ENCODE peak calls at places on chromosome 14, in four cellular contexts. C is SK-N-SH, E is GM12878, Y is HepG2. F is an unnamed sample. For H3K4me1, the result is how much of the 10 kb centered on the place peaks cover.

GRCh38 chr14:100618763-100619320 is 31.6 kb upstream of the BEGAIN start:
- DNase-seq in C (peak), E (no peak), Y (no peak), F (no peak)

GRCh38 chr14:102187044-102187443 is 47.3 kb downstream of the WDR20 start:
- DNase-seq in C (no peak), E (no peak), Y (no peak), F (peak)

GRCh38 chr14:72740966-72741835 is 152.7 kb downstream of the DPF3 start:
- DNase-seq in C (no peak), E (no peak), Y (no peak), F (no peak)

GRCh38 chr14:92456215-92457017 is 57.2 kb upstream of the RIN3 start:
- DNase-seq in C (peak), E (no peak), Y (peak), F (peak)

GRCh38 chr14:57533214-57533613 is 39.6 kb upstream of the CCDC198 start:
- DNase-seq in C (no peak), E (peak), Y (peak), F (peak)

GRCh38 chr14:75229923-75230792 is 48.5 kb upstream of the FOS start:
- DNase-seq in C (no peak), E (peak), Y (no peak), F (peak)

GRCh38 chr14:23040100-23040499 is 1.9 kb upstream of the PSMB11 start:
- DNase-seq in C (no peak), E (no peak), Y (peak), F (no peak)

GRCh38 chr14:72401632-72402428 is 469.6 kb downstream of the RGS6 start:
- DNase-seq in C (no peak), E (no peak), Y (no peak), F (no peak)

GRCh38 chr14:86357866-86358265 is 827.9 kb downstream of the FLRT2 start:
- DNase-seq in C (no peak), E (no peak), Y (no peak), F (no peak)

GRCh38 chr14:64074961-64075619 is 219.1 kb downstream of the ESR2 start:
- DNase-seq in C (no peak), E (no peak), Y (no peak), F (no peak)

GRCh38 chr14:28769358-28769757 is 2.8 kb downstream of the FOXG1 start:
- DNase-seq in C (no peak), E (no peak), Y (no peak), F (no peak)

GRCh38 chr14:58428011-58428807 is 690 bp downstream of the KIAA0586 start:
- DNase-seq in C (peak), E (no peak), Y (peak), F (peak)

GRCh38 chr14:35215110-35215872 is 76.9 kb upstream of the PSMA6 start:
- DNase-seq in C (no peak), E (no peak), Y (peak), F (no peak)

GRCh38 chr14:70981005-70981952 is 74.0 kb downstream of the PCNX1 start:
- DNase-seq in C (no peak), E (no peak), Y (no peak), F (no peak)

GRCh38 chr14:52954346-52955214 is 3.7 kb upstream of the FERMT2 start:
- DNase-seq in C (no peak), E (no peak), Y (no peak), F (no peak)

GRCh38 chr14:30339311-30339901 is 219.6 kb upstream of the G2E3 start:
- DNase-seq in C (no peak), E (no peak), Y (no peak), F (no peak)

GRCh38 chr14:97346675-97347074 is 549.5 kb downstream of the VRK1 start:
- DNase-seq in C (no peak), E (no peak), Y (no peak), F (no peak)

GRCh38 chr14:20384321-20384720 is 29.0 kb downstream of the TEP1 start:
- DNase-seq in C (no peak), E (no peak), Y (no peak), F (no peak)

GRCh38 chr14:93962701-93963601 is 13.4 kb downstream of the ASB2 start:
- DNase-seq in C (no peak), E (peak), Y (no peak), F (no peak)

GRCh38 chr14:87013583-87013982 is 979.4 kb downstream of the GALC start:
- DNase-seq in C (no peak), E (no peak), Y (no peak), F (no peak)

GRCh38 chr14:23646648-23647549 is 10.7 kb downstream of the DHRS2 start:
- DNase-seq in C (no peak), E (no peak), Y (peak), F (no peak)

GRCh38 chr14:38256358-38256840 is 506 bp upstream of the CLEC14A start:
- DNase-seq in C (no peak), E (no peak), Y (no peak), F (no peak)

GRCh38 chr14:70448633-70449032 is 3.3 kb upstream of the ADAM21 start:
- DNase-seq in C (no peak), E (no peak), Y (peak), F (no peak)

GRCh38 chr14:94640721-94641631 is 28.8 kb downstream of the SERPINA3 start:
- DNase-seq in C (no peak), E (no peak), Y (no peak), F (no peak)

GRCh38 chr14:65704412-65704811 is 291.9 kb downstream of the FUT8 start:
- DNase-seq in C (no peak), E (no peak), Y (no peak), F (no peak)

GRCh38 chr14:36773136-36773540 is 111.5 kb downstream of the PAX9 start:
- DNase-seq in C (no peak), E (no peak), Y (peak), F (peak)

GRCh38 chr14:50001999-50002925 is 109.4 kb downstream of the ARF6 start:
- DNase-seq in C (no peak), E (peak), Y (no peak), F (no peak)

GRCh38 chr14:50001146-50001998 is 108.5 kb downstream of the ARF6 start:
- DNase-seq in C (no peak), E (no peak), Y (peak), F (peak)

GRCh38 chr14:50002926-50003212 is 110.0 kb downstream of the ARF6 start:
- DNase-seq in C (no peak), E (no peak), Y (no peak), F (no peak)

GRCh38 chr14:50006141-50006540 is 110.2 kb downstream of the VCPKMT start:
- DNase-seq in C (peak), E (no peak), Y (no peak), F (no peak)

GRCh38 chr14:50003213-50004021 is 110.5 kb downstream of the ARF6 start:
- DNase-seq in C (peak), E (peak), Y (peak), F (peak)
- TF ChIP-seq POLR2AphosphoS5 in C (peak), E (peak), Y (peak), F (peak)

GRCh38 chr14:106842687-106843086 is 1316.3 kb downstream of the TMEM121 start:
- DNase-seq in C (peak), E (no peak), Y (peak), F (peak)

GRCh38 chr14:106845286-106846087 is 1319.1 kb downstream of the TMEM121 start:
- DNase-seq in C (peak), E (peak), Y (peak), F (no peak)

GRCh38 chr14:106843376-106843775 is 1317.0 kb downstream of the TMEM121 start:
- DNase-seq in C (no peak), E (no peak), Y (no peak), F (no peak)

GRCh38 chr14:106844608-106845285 is 1318.4 kb downstream of the TMEM121 start:
- DNase-seq in C (peak), E (no peak), Y (peak), F (no peak)

DNA sequence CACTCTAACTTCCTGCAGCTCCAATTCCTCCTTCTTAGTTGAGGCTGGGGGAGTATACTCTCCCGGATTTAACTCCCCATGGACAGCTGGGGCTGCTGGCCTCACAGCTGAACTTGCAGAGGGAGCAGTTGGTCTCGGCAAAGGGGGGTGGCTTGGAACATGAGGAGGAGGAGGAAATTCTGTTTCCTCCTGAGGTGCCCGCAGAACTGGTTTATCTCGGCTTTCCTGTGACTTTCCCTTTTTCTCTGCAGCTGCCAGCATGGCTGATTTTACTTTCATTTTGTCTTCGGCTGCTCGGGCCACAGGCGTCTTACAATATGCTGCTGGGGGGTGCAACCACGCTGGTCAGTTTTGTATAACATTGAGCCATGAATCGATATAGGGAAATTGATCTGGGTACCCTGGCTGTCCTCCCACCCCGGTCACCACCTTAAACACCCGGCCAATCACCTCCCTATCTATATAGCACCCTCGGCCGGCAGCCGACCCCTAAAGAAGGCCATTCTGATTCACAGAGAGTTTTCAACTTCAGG is 1317.6 kb downstream of the TMEM121 start:
- DNase-seq in C (peak), E (no peak), Y (no peak), F (no peak)
- H3K4me1 ChIP-seq in C (under half), E (under half), Y (half or more), F (under half)

DNA sequence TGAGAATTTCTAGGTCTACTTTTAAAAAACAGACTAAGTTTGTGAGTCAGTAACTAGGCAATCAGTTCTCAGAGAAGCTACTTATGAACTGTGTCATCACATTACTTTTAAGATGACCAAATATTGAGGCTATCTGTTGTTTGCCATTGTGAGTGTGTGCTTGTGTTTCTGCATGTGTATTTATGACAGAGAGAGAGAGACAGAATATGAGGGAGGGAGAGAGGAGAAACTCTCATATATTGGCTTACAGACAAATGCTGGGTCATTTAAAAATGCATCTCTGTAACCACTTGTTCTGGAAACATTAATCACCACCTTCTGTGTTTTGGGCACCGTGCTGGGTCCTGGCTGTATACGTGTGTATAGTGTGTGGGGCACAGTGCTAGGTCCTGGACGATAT is 161.5 kb upstream of the FRMD6 start:
- DNase-seq in C (no peak), E (no peak), Y (no peak), F (no peak)
- TF ChIP-seq NFIC in C (peak), E (no peak), Y (no peak), F (no peak)

DNA sequence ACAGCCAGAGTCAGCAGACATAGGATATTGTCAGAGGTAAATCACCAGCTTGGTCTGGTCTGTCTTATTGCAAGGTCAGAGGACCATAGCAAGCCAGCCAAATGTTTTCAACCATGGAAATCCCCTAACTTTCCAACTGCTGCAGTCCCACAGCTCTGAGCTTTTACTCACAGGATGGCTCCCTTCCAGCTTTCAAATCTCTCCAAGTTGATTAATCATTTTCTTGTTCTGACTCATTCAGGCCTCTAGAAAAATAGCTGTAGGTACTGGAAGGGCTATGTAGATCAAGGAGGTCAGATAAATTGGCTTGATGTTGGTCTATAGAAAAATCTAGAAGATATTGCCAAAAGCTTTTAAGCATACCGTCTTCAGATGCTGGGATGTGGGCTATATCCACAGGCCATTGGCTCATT is 413.1 kb downstream of the RAD51B start:
- DNase-seq in C (no peak), E (peak), Y (peak), F (no peak)
- TF ChIP-seq POLR2AphosphoS5 in C (peak), E (peak), Y (no peak), F (no peak)

F was measured in K562.